ENCODE peak calls at places on chromosomes 3 and 15, in seven cellular contexts. One of them, this sample, is unnamed.

GRCh38 chr15:78004919-78005634 is 72.4 kb downstream of the TBC1D2B start:
- DNase-seq in left cardiac atrium: peak; percentile 83
- DNase-seq in H4: peak; percentile 64
- DNase-seq in NCI-H2081 treated with DMSO at 0.1 percent for 48 hours: no peak
- DNase-seq in memory B cell: no peak
- DNase-seq in chondrocyte: no peak
- DNase-seq in skeletal muscle cell: peak; percentile 89
- DNase-seq in this sample: no peak

GRCh38 chr3:67090472-67090871 is 92.4 kb downstream of the KBTBD8 start:
- DNase-seq in memory B cell: no peak
- DNase-seq in NCI-H2081 treated with DMSO at 0.1 percent for 48 hours: no peak
- DNase-seq in H4: peak; percentile 9
- DNase-seq in left cardiac atrium: no peak
- DNase-seq in chondrocyte: no peak
- DNase-seq in skeletal muscle cell: peak; percentile 54
- DNase-seq in this sample: no peak

GRCh38 chr15:28935316-28935715 is 49.5 kb downstream of the APBA2 start:
- DNase-seq in chondrocyte: peak; percentile 68
- DNase-seq in H4: no peak
- DNase-seq in skeletal muscle cell: no peak
- DNase-seq in memory B cell: no peak
- DNase-seq in left cardiac atrium: no peak
- DNase-seq in NCI-H2081 treated with DMSO at 0.1 percent for 48 hours: no peak
- DNase-seq in this sample: no peak

GRCh38 chr3:71926690-71927089 is 141.7 kb upstream of the PROK2 start:
- DNase-seq in left cardiac atrium: no peak
- DNase-seq in NCI-H2081 treated with DMSO at 0.1 percent for 48 hours: no peak
- DNase-seq in memory B cell: no peak
- DNase-seq in H4: no peak
- DNase-seq in skeletal muscle cell: no peak
- DNase-seq in chondrocyte: no peak
- DNase-seq in this sample: no peak

GRCh38 chr3:141798455-141798854 is 35.2 kb downstream of the GRK7 start:
- DNase-seq in memory B cell: no peak
- DNase-seq in NCI-H2081 treated with DMSO at 0.1 percent for 48 hours: no peak
- DNase-seq in left cardiac atrium: no peak
- DNase-seq in H4: no peak
- DNase-seq in skeletal muscle cell: no peak
- DNase-seq in chondrocyte: no peak
- DNase-seq in this sample: no peak

GRCh38 chr3:106714400-106714799 is 662.8 kb upstream of the CCDC54 start:
- DNase-seq in memory B cell: no peak
- DNase-seq in left cardiac atrium: no peak
- DNase-seq in chondrocyte: no peak
- DNase-seq in skeletal muscle cell: no peak
- DNase-seq in NCI-H2081 treated with DMSO at 0.1 percent for 48 hours: no peak
- DNase-seq in H4: no peak
- DNase-seq in this sample: no peak

GRCh38 chr3:47441796-47442551 is 33.8 kb downstream of the SCAP start:
- DNase-seq in left cardiac atrium: no peak
- DNase-seq in chondrocyte: no peak
- DNase-seq in skeletal muscle cell: no peak
- DNase-seq in H4: no peak
- DNase-seq in NCI-H2081 treated with DMSO at 0.1 percent for 48 hours: no peak
- DNase-seq in memory B cell: no peak
- DNase-seq in this sample: no peak

GRCh38 chr15:92076536-92076935 is 223.0 kb downstream of the SLCO3A1 start:
- DNase-seq in skeletal muscle cell: no peak
- DNase-seq in chondrocyte: no peak
- DNase-seq in H4: no peak
- DNase-seq in NCI-H2081 treated with DMSO at 0.1 percent for 48 hours: no peak
- DNase-seq in memory B cell: no peak
- DNase-seq in left cardiac atrium: no peak
- DNase-seq in this sample: no peak

GRCh38 chr3:118938183-118938961 is 96.3 kb downstream of the IGSF11 start:
- DNase-seq in NCI-H2081 treated with DMSO at 0.1 percent for 48 hours: no peak
- DNase-seq in memory B cell: no peak
- DNase-seq in skeletal muscle cell: no peak
- DNase-seq in chondrocyte: no peak
- DNase-seq in left cardiac atrium: no peak
- DNase-seq in H4: peak; percentile 77
- DNase-seq in this sample: no peak

GRCh38 chr3:133885241-133885711 is 10.4 kb downstream of the RAB6B start:
- DNase-seq in memory B cell: no peak
- DNase-seq in NCI-H2081 treated with DMSO at 0.1 percent for 48 hours: no peak
- DNase-seq in skeletal muscle cell: no peak
- DNase-seq in left cardiac atrium: no peak
- DNase-seq in H4: no peak
- DNase-seq in chondrocyte: no peak
- DNase-seq in this sample: no peak

GRCh38 chr3:108538083-108538482 is 27.7 kb upstream of the MYH15 start:
- DNase-seq in chondrocyte: no peak
- DNase-seq in skeletal muscle cell: no peak
- DNase-seq in left cardiac atrium: no peak
- DNase-seq in NCI-H2081 treated with DMSO at 0.1 percent for 48 hours: no peak
- DNase-seq in memory B cell: no peak
- DNase-seq in H4: no peak
- DNase-seq in this sample: no peak

GRCh38 chr3:66386925-66387650 is 113.7 kb downstream of the LRIG1 start:
- DNase-seq in memory B cell: peak; percentile 47
- DNase-seq in skeletal muscle cell: no peak
- DNase-seq in NCI-H2081 treated with DMSO at 0.1 percent for 48 hours: no peak
- DNase-seq in chondrocyte: no peak
- DNase-seq in H4: peak; percentile 67
- DNase-seq in left cardiac atrium: no peak
- DNase-seq in this sample: no peak

GRCh38 chr3:18046531-18046930 is 304.1 kb upstream of the TBC1D5 start:
- DNase-seq in skeletal muscle cell: no peak
- DNase-seq in chondrocyte: no peak
- DNase-seq in memory B cell: no peak
- DNase-seq in left cardiac atrium: no peak
- DNase-seq in NCI-H2081 treated with DMSO at 0.1 percent for 48 hours: no peak
- DNase-seq in H4: no peak
- DNase-seq in this sample: no peak

GRCh38 chr15:60889506-60889905 is 339.6 kb downstream of the RORA start:
- DNase-seq in H4: no peak
- DNase-seq in left cardiac atrium: no peak
- DNase-seq in NCI-H2081 treated with DMSO at 0.1 percent for 48 hours: no peak
- DNase-seq in skeletal muscle cell: no peak
- DNase-seq in memory B cell: no peak
- DNase-seq in chondrocyte: no peak
- DNase-seq in this sample: no peak

This sample was measured in GM12891.